ENCODE peak calls at places on chromosomes 1 and 21, in eight cellular contexts. N, M, Z, C, Y, I, H and E are unnamed samples.

GRCh38 chr1:83998599-83999315 is at the start of gene TTLL7:
- DNase-seq in N (peak), M (peak), Z (peak), C (peak), Y (peak), I (peak), H (peak), E (peak)

GRCh38 chr1:240029418-240029817 is 62.3 kb upstream of the FMN2 start:
- DNase-seq in N (no peak), M (no peak), Z (peak), C (no peak), Y (no peak), I (no peak), H (no peak), E (no peak)

GRCh38 chr1:7491089-7491817 is 279.8 kb upstream of the VAMP3 start:
- DNase-seq in N (no peak), M (no peak), Z (peak), C (no peak), Y (peak), I (no peak), H (no peak), E (no peak)

GRCh38 chr1:17355898-17356297 is 16.1 kb upstream of the PADI6 start:
- DNase-seq in N (no peak), M (no peak), Z (no peak), C (peak), Y (no peak), I (no peak), H (no peak), E (no peak)

GRCh38 chr1:206802401-206802800 is 30.1 kb upstream of the IL10 start:
- DNase-seq in N (no peak), M (no peak), Z (no peak), C (no peak), Y (no peak), I (no peak), H (no peak), E (no peak)

GRCh38 chr1:61752921-61753389 is 10.7 kb downstream of the PATJ start:
- DNase-seq in N (no peak), M (no peak), Z (no peak), C (no peak), Y (no peak), I (no peak), H (no peak), E (no peak)

GRCh38 chr1:202129453-202130274 is 6.9 kb downstream of the GPR37L1 start:
- DNase-seq in N (no peak), M (no peak), Z (no peak), C (no peak), Y (no peak), I (no peak), H (no peak), E (no peak)

GRCh38 chr1:112721966-112722524 is 6.9 kb upstream of the PPM1J start:
- DNase-seq in N (no peak), M (no peak), Z (no peak), C (no peak), Y (no peak), I (no peak), H (no peak), E (no peak)

GRCh38 chr1:84479998-84480397 is 932 bp downstream of the RPF1 start:
- DNase-seq in N (no peak), M (no peak), Z (no peak), C (no peak), Y (peak), I (no peak), H (peak), E (peak)

GRCh38 chr1:4093856-4094565 is 193.9 kb upstream of the C1orf174 start:
- DNase-seq in N (no peak), M (no peak), Z (no peak), C (no peak), Y (no peak), I (no peak), H (no peak), E (no peak)

GRCh38 chr1:62912028-62912638 is 128.2 kb downstream of the ATG4C start:
- DNase-seq in N (no peak), M (peak), Z (peak), C (peak), Y (peak), I (no peak), H (no peak), E (peak)

GRCh38 chr1:233269656-233270055 is 25.9 kb downstream of the PCNX2 start:
- DNase-seq in N (no peak), M (no peak), Z (peak), C (no peak), Y (peak), I (no peak), H (no peak), E (no peak)

GRCh38 chr1:65812065-65812464 is 19.4 kb downstream of the PDE4B start:
- DNase-seq in N (no peak), M (peak), Z (peak), C (no peak), Y (peak), I (no peak), H (peak), E (peak)

GRCh38 chr1:89631756-89632155 is 1.2 kb upstream of the LRRC8C start:
- DNase-seq in N (no peak), M (no peak), Z (no peak), C (no peak), Y (no peak), I (no peak), H (no peak), E (no peak)

GRCh38 chr1:17244826-17245740 is 3.8 kb upstream of the PADI3 start:
- DNase-seq in N (no peak), M (peak), Z (no peak), C (no peak), Y (no peak), I (no peak), H (no peak), E (no peak)

GRCh38 chr1:150582371-150582770 is 3.0 kb upstream of the MCL1 start:
- DNase-seq in N (no peak), M (no peak), Z (no peak), C (no peak), Y (peak), I (no peak), H (no peak), E (no peak)

GRCh38 chr1:178945763-178946266 is 74.9 kb upstream of the ANGPTL1 start:
- DNase-seq in N (no peak), M (no peak), Z (no peak), C (no peak), Y (peak), I (peak), H (no peak), E (no peak)

GRCh38 chr1:44368471-44369151 is 13.6 kb upstream of the ERI3 start:
- DNase-seq in N (no peak), M (no peak), Z (no peak), C (no peak), Y (no peak), I (no peak), H (no peak), E (no peak)

GRCh38 chr21:38438476-38438893 is 59.8 kb downstream of the ERG start:
- DNase-seq in N (no peak), M (no peak), Z (no peak), C (no peak), Y (peak), I (peak), H (no peak), E (peak)

GRCh38 chr1:221687731-221688487 is 54.0 kb downstream of the DUSP10 start:
- DNase-seq in N (no peak), M (no peak), Z (no peak), C (no peak), Y (no peak), I (no peak), H (no peak), E (no peak)

GRCh38 chr1:14881775-14882672 is 271.5 kb upstream of the TMEM51 start:
- DNase-seq in N (peak), M (no peak), Z (no peak), C (peak), Y (no peak), I (no peak), H (no peak), E (no peak)

GRCh38 chr1:46517010-46517600 is 27.5 kb downstream of the DMBX1 start:
- DNase-seq in N (peak), M (no peak), Z (no peak), C (no peak), Y (no peak), I (no peak), H (no peak), E (no peak)

GRCh38 chr1:7224081-7224534 is 438.9 kb downstream of the CAMTA1 start:
- DNase-seq in N (no peak), M (no peak), Z (no peak), C (no peak), Y (no peak), I (peak), H (no peak), E (no peak)

GRCh38 chr1:18155881-18156385 is 48.3 kb downstream of the IGSF21 start:
- DNase-seq in N (no peak), M (no peak), Z (no peak), C (no peak), Y (no peak), I (no peak), H (no peak), E (no peak)

GRCh38 chr21:28704746-28705145 is 287.9 kb downstream of the LTN1 start:
- DNase-seq in N (no peak), M (peak), Z (no peak), C (no peak), Y (no peak), I (no peak), H (no peak), E (no peak)

GRCh38 chr1:177511036-177511435 is 340.3 kb downstream of the BRINP2 start:
- DNase-seq in N (no peak), M (no peak), Z (peak), C (no peak), Y (no peak), I (no peak), H (no peak), E (no peak)

GRCh38 chr1:48033495-48034050 is 36.4 kb upstream of the TRABD2B start:
- DNase-seq in N (no peak), M (no peak), Z (no peak), C (no peak), Y (no peak), I (no peak), H (no peak), E (no peak)

GRCh38 chr1:197736689-197737088 is 38.6 kb downstream of the DENND1B start:
- DNase-seq in N (no peak), M (no peak), Z (peak), C (no peak), Y (peak), I (no peak), H (no peak), E (no peak)

GRCh38 chr1:59178339-59178744 is 118.6 kb upstream of the FGGY start:
- DNase-seq in N (no peak), M (no peak), Z (peak), C (no peak), Y (no peak), I (no peak), H (no peak), E (no peak)

GRCh38 chr1:222060247-222060851 is 318.5 kb upstream of the DUSP10 start:
- DNase-seq in N (no peak), M (no peak), Z (no peak), C (no peak), Y (no peak), I (no peak), H (no peak), E (no peak)